ENCODE peak calls at places on chromosomes 11 and 22, in four cellular contexts. L is aorta, B is kidney, Z is tibial artery. P is an unnamed sample.

GRCh38 chr11:125170406-125171031 is 6.0 kb downstream of the PKNOX2 start:
- DNase-seq in L (peak; percentile 79), B (peak; percentile 86), Z (peak; percentile 84), P (peak; percentile 22)

GRCh38 chr22:28139993-28140392 is 220.9 kb upstream of the PITPNB start:
- DNase-seq in L (no peak), B (no peak), Z (no peak), P (no peak)

GRCh38 chr11:13183094-13183825 is 94.3 kb upstream of the BMAL1 start:
- DNase-seq in L (no peak), B (no peak), Z (no peak), P (no peak)

GRCh38 chr11:72354356-72355115 is 79.8 kb downstream of the CLPB start:
- DNase-seq in L (no peak), B (no peak), Z (no peak), P (no peak)

GRCh38 chr11:92628401-92629292 is 340.8 kb upstream of the MTNR1B start:
- DNase-seq in L (no peak), B (no peak), Z (no peak), P (no peak)

GRCh38 chr11:1490651-1491050 is 4.1 kb upstream of the MOB2 start:
- DNase-seq in L (no peak), B (no peak), Z (no peak), P (no peak)

GRCh38 chr11:58674609-58675008 is 52.1 kb downstream of the CNTF start:
- DNase-seq in L (no peak), B (no peak), Z (no peak), P (no peak)

GRCh38 chr11:20112291-20113146 is 47.8 kb downstream of the DBX1 start:
- DNase-seq in L (peak; percentile 90), B (peak; percentile 92), Z (peak; percentile 92), P (peak; percentile 89)

GRCh38 chr22:29473001-29473400 is 7.0 kb upstream of the NEFH start:
- DNase-seq in L (no peak), B (no peak), Z (no peak), P (no peak)

GRCh38 chr22:32991353-32992115 is 66.6 kb downstream of the SYN3 start:
- DNase-seq in L (no peak), B (no peak), Z (peak; percentile 78), P (peak; percentile 90)

GRCh38 chr11:116742104-116742503 is 30.7 kb downstream of the BUD13 start:
- DNase-seq in L (no peak), B (no peak), Z (no peak), P (no peak)

GRCh38 chr22:29113329-29113728 is 40.5 kb downstream of the KREMEN1 start:
- DNase-seq in L (no peak), B (no peak), Z (no peak), P (no peak)

GRCh38 chr11:96508861-96509260 is 119.0 kb downstream of the JRKL start:
- DNase-seq in L (no peak), B (no peak), Z (no peak), P (no peak)

GRCh38 chr11:7584910-7585309 is 71.1 kb downstream of the PPFIBP2 start:
- DNase-seq in L (no peak), B (no peak), Z (no peak), P (no peak)
- H3K27ac ChIP-seq in L (no peak overlapping the region), B (no peak overlapping the region), Z (peak overlapping the region; percentile 10), P (no peak overlapping the region)

GRCh38 chr11:121722431-121723256 is 269.9 kb upstream of the SORL1-AS1 start:
- DNase-seq in L (peak; percentile 91), B (peak; percentile 93), Z (peak; percentile 96), P (peak; percentile 50)
- H3K4me3 ChIP-seq in L (peak overlapping the region; percentile 34), B (peak overlapping the region; percentile 42), Z (peak overlapping the region; percentile 52), P (no peak overlapping the region)

DNA sequence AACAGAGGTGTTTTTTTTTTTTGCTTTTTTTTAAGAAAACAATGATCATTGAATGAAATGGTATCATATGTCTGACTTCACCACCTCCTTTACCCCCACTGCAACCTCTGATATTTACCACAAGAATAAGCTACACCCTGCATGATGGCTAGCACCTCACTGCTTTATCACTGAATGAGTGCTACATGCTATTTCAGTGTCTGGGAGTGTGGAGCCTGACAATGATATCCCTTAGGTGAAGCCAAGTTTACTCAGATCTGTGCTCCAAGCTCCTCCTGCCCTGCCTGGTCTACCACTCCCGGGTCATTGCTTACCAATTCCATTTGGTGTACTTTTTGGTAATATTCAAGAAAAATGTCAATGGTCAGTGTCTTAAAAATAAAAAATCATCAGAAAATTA is 21.1 kb downstream of the MMP20 start:
- DNase-seq in L (no peak), B (no peak), Z (no peak), P (no peak)
- H3K27ac ChIP-seq in L (no peak overlapping the region), B (no peak overlapping the region), Z (no peak overlapping the region), P (no peak overlapping the region)

GRCh38 chr11:113954235-113954634 is 20.7 kb upstream of the HTR3A start:
- DNase-seq in L (no peak), B (no peak), Z (no peak), P (no peak)

GRCh38 chr11:113952588-113952987 is 22.3 kb upstream of the HTR3A start:
- DNase-seq in L (no peak), B (no peak), Z (no peak), P (no peak)

GRCh38 chr11:113951487-113951886 is 23.4 kb upstream of the HTR3A start:
- DNase-seq in L (no peak), B (no peak), Z (no peak), P (no peak)

GRCh38 chr11:113949891-113950290 is 25.0 kb upstream of the HTR3A start:
- DNase-seq in L (no peak), B (no peak), Z (no peak), P (no peak)

DNA sequence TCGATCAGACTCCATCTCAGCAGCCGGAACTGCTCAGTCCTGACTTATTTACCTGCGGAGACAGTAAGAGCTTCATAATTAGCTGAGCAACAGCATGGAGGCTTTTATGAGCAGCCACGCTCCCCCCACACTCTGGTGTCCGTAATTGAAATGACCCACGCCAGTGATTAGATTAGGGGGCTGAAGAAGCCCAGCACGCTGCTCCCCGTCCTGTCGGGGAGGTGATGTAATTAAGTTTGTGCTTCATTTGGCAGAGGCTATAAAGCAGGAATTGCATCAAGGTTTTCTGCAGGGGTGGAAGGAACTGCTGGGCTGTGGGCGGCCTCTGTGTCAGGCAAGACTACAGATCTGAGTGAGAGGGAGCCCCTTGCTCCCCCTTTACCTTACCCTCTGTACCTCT is 22.8 kb upstream of the HTR3A start:
- DNase-seq in L (no peak), B (no peak), Z (no peak), P (no peak)
- H3K4me3 ChIP-seq in L (no peak overlapping the region), B (no peak overlapping the region), Z (no peak overlapping the region), P (no peak overlapping the region)

GRCh38 chr11:118002541-118003019 is 16.4 kb downstream of the IL10RA start:
- DNase-seq in L (no peak), B (no peak), Z (no peak), P (no peak)

GRCh38 chr11:118003021-118003423 is 16.8 kb downstream of the IL10RA start:
- DNase-seq in L (no peak), B (no peak), Z (no peak), P (no peak)

GRCh38 chr11:118002010-118002540 is 15.9 kb downstream of the IL10RA start:
- DNase-seq in L (no peak), B (no peak), Z (no peak), P (no peak)

GRCh38 chr11:118004543-118005223 is 18.5 kb downstream of the IL10RA start:
- DNase-seq in L (no peak), B (no peak), Z (no peak), P (no peak)

GRCh38 chr11:118003456-118003855 is 17.3 kb downstream of the IL10RA start:
- DNase-seq in L (no peak), B (no peak), Z (no peak), P (no peak)
- H3K27ac ChIP-seq in L (no peak overlapping the region), B (peak overlapping the region; percentile 29), Z (no peak overlapping the region), P (no peak overlapping the region)

GRCh38 chr11:27291954-27292641 is 70.9 kb downstream of the CCDC34 start:
- DNase-seq in L (no peak), B (no peak), Z (no peak), P (no peak)

GRCh38 chr11:27290261-27290660 is 72.8 kb downstream of the CCDC34 start:
- DNase-seq in L (no peak), B (no peak), Z (no peak), P (no peak)

GRCh38 chr11:27292642-27293020 is 70.4 kb downstream of the CCDC34 start:
- DNase-seq in L (no peak), B (no peak), Z (no peak), P (no peak)

GRCh38 chr11:27293500-27294417 is 69.3 kb downstream of the CCDC34 start:
- DNase-seq in L (no peak), B (no peak), Z (no peak), P (no peak)

GRCh38 chr11:27291302-27291889 is 71.6 kb downstream of the CCDC34 start:
- DNase-seq in L (no peak), B (no peak), Z (no peak), P (no peak)
- H3K4me3 ChIP-seq in L (no peak overlapping the region), B (no peak overlapping the region), Z (no peak overlapping the region), P (no peak overlapping the region)

DNA sequence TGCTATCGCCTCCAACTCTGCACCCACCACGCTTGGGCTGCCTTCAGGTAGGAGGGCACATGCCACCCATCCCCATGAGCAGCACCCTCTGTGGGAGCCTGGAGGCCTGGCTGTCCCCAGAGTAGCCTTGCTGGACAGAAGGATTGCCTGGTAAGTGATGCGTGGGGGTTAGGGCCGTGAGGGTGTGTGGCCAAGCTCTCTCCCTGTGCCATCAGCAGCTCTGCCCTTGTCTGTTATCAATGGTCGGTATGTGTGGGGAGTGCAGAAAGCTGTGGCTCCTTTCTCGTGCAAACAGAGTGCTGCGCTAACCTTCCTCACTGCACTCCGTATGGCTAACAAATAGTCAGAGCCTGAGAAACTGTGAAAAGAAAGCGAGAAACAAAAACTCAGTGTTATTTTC is 432.0 kb downstream of the NTM start:
- DNase-seq in L (no peak), B (no peak), Z (no peak), P (no peak)
- H3K27ac ChIP-seq in L (no peak overlapping the region), B (no peak overlapping the region), Z (no peak overlapping the region), P (no peak overlapping the region)

DNA sequence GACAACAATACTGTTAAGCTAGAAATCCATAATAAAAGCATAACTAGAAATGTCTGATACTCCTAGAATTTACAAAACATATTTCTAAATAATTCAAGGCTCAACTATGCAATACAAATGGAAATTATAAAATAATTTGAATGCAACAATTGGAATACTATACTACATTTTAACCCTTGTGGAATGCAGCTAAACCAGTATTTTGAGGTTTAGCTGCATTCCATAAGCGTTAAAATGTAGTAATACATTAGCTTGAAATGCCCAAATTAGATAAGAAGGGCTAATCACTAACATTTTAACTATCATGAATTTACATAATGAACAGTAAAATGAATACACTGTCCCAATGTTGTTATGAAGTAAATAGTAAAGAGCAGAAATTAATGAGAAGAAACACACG is 617.2 kb upstream of the CHORDC1 start:
- DNase-seq in L (no peak), B (no peak), Z (no peak), P (no peak)
- H3K4me3 ChIP-seq in L (no peak overlapping the region), B (no peak overlapping the region), Z (no peak overlapping the region), P (no peak overlapping the region)

GRCh38 chr11:3092603-3093141 is 35.4 kb upstream of the CARS1 start:
- DNase-seq in L (no peak), B (peak; percentile 74), Z (no peak), P (peak; percentile 49)
- H3K27ac ChIP-seq in L (no peak overlapping the region), B (no peak overlapping the region), Z (no peak overlapping the region), P (no peak overlapping the region)